ENCODE peak calls at places on chromosome 4, in eight cellular contexts. U, D, M, I, B, X, P and S are unnamed samples.

GRCh38 chr4:76306882-76307669 is 543 bp downstream of the STBD1 start:
- DNase-seq in U (no peak), D (no peak), M (peak), I (peak), B (peak), X (peak), P (peak), S (no peak)

GRCh38 chr4:136651278-136651667 is 881.0 kb downstream of the PCDH18 start:
- DNase-seq in U (no peak), D (no peak), M (no peak), I (peak), B (no peak), X (peak), P (no peak), S (no peak)

GRCh38 chr4:53436251-53436650 is 58.8 kb downstream of the FIP1L1 start:
- DNase-seq in U (no peak), D (no peak), M (no peak), I (no peak), B (no peak), X (no peak), P (peak), S (no peak)

GRCh38 chr4:88091378-88091777 is 67.1 kb downstream of the ABCG2 start:
- DNase-seq in U (no peak), D (no peak), M (no peak), I (no peak), B (no peak), X (peak), P (no peak), S (no peak)

GRCh38 chr4:81353861-81354260 is 117.8 kb downstream of the RASGEF1B start:
- DNase-seq in U (no peak), D (no peak), M (no peak), I (peak), B (peak), X (no peak), P (peak), S (no peak)

GRCh38 chr4:39124885-39125599 is 57.3 kb upstream of the WDR19 start:
- DNase-seq in U (no peak), D (no peak), M (no peak), I (no peak), B (no peak), X (no peak), P (no peak), S (peak)

GRCh38 chr4:5238106-5238505 is 186.8 kb downstream of the STK32B start:
- DNase-seq in U (no peak), D (no peak), M (no peak), I (peak), B (no peak), X (peak), P (peak), S (no peak)

GRCh38 chr4:156948738-156949137 is 22.9 kb downstream of the PDGFC start:
- DNase-seq in U (no peak), D (no peak), M (no peak), I (no peak), B (no peak), X (no peak), P (no peak), S (no peak)

GRCh38 chr4:162056947-162057346 is 106.9 kb downstream of the FSTL5 start:
- DNase-seq in U (no peak), D (no peak), M (peak), I (no peak), B (no peak), X (peak), P (no peak), S (no peak)

GRCh38 chr4:125515016-125515415 is 200.3 kb downstream of the FAT4 start:
- DNase-seq in U (no peak), D (no peak), M (no peak), I (no peak), B (no peak), X (peak), P (no peak), S (no peak)

GRCh38 chr4:152462047-152462446 is 73.8 kb downstream of the FBXW7 start:
- DNase-seq in U (peak), D (no peak), M (no peak), I (no peak), B (no peak), X (no peak), P (no peak), S (no peak)

GRCh38 chr4:1542516-1543320 is 136.5 kb upstream of the NKX1-1 start:
- DNase-seq in U (no peak), D (no peak), M (no peak), I (no peak), B (no peak), X (no peak), P (no peak), S (no peak)

GRCh38 chr4:54423066-54423465 is 194.0 kb downstream of the PDGFRA start:
- DNase-seq in U (no peak), D (no peak), M (no peak), I (peak), B (no peak), X (peak), P (peak), S (no peak)

GRCh38 chr4:19187104-19187503 is 1064.6 kb upstream of the SLIT2 start:
- DNase-seq in U (no peak), D (no peak), M (peak), I (peak), B (peak), X (peak), P (no peak), S (no peak)

GRCh38 chr4:1637580-1638271 is 46.4 kb downstream of the FAM53A start:
- DNase-seq in U (no peak), D (no peak), M (no peak), I (no peak), B (no peak), X (no peak), P (no peak), S (no peak)

GRCh38 chr4:168573870-168574269 is 77.0 kb downstream of the PALLD start:
- DNase-seq in U (no peak), D (no peak), M (no peak), I (no peak), B (no peak), X (no peak), P (no peak), S (no peak)

GRCh38 chr4:136558940-136559494 is 973.3 kb downstream of the PCDH18 start:
- DNase-seq in U (no peak), D (no peak), M (peak), I (no peak), B (no peak), X (no peak), P (no peak), S (no peak)

GRCh38 chr4:149371021-149371420 is 444.6 kb downstream of the IQCM start:
- DNase-seq in U (no peak), D (peak), M (peak), I (peak), B (peak), X (peak), P (peak), S (peak)

GRCh38 chr4:128288689-128289106 is 1.1 kb upstream of the PGRMC2 start:
- DNase-seq in U (peak), D (no peak), M (peak), I (peak), B (peak), X (peak), P (no peak), S (peak)

GRCh38 chr4:170323623-170324022 is 233.9 kb upstream of the AADAT start:
- DNase-seq in U (no peak), D (no peak), M (no peak), I (no peak), B (no peak), X (no peak), P (no peak), S (no peak)

GRCh38 chr4:673349-674091 is 556 bp downstream of the ATP5ME start:
- DNase-seq in U (no peak), D (no peak), M (no peak), I (no peak), B (peak), X (no peak), P (peak), S (peak)

GRCh38 chr4:1194028-1194900 is 21.9 kb upstream of the SPON2 start:
- DNase-seq in U (peak), D (no peak), M (no peak), I (peak), B (peak), X (no peak), P (no peak), S (no peak)

GRCh38 chr4:98794565-98795205 is 134.2 kb downstream of the EIF4E start:
- DNase-seq in U (no peak), D (no peak), M (peak), I (peak), B (peak), X (peak), P (peak), S (no peak)

GRCh38 chr4:68074397-68074796 is 55.3 kb downstream of the TMPRSS11F start:
- DNase-seq in U (no peak), D (no peak), M (peak), I (no peak), B (peak), X (peak), P (peak), S (peak)

GRCh38 chr4:21380861-21381260 is 567.7 kb downstream of the KCNIP4 start:
- DNase-seq in U (no peak), D (no peak), M (no peak), I (no peak), B (no peak), X (no peak), P (no peak), S (no peak)

GRCh38 chr4:74097631-74098550 is 1.1 kb downstream of the CXCL2 start:
- DNase-seq in U (no peak), D (no peak), M (no peak), I (no peak), B (no peak), X (no peak), P (peak), S (no peak)

GRCh38 chr4:158670975-158671664 is 567 bp downstream of the C4orf46 start:
- DNase-seq in U (peak), D (peak), M (peak), I (peak), B (peak), X (peak), P (peak), S (peak)

GRCh38 chr4:3389879-3390840 is 51.6 kb upstream of the HGFAC start:
- DNase-seq in U (no peak), D (no peak), M (peak), I (no peak), B (no peak), X (no peak), P (no peak), S (no peak)

GRCh38 chr4:152206185-152206584 is 329.7 kb downstream of the FBXW7 start:
- DNase-seq in U (no peak), D (no peak), M (peak), I (no peak), B (no peak), X (no peak), P (no peak), S (no peak)

GRCh38 chr4:26557164-26557563 is 26.7 kb upstream of the TBC1D19 start:
- DNase-seq in U (no peak), D (no peak), M (no peak), I (peak), B (no peak), X (peak), P (peak), S (no peak)

GRCh38 chr4:113398441-113399143 is 349.1 kb downstream of the ANK2 start:
- DNase-seq in U (no peak), D (no peak), M (peak), I (no peak), B (peak), X (no peak), P (no peak), S (peak)

GRCh38 chr4:113394730-113395530 is 345.5 kb downstream of the ANK2 start:
- DNase-seq in U (peak), D (peak), M (peak), I (peak), B (peak), X (peak), P (peak), S (peak)

GRCh38 chr4:113394108-113394729 is 344.8 kb downstream of the ANK2 start:
- DNase-seq in U (no peak), D (no peak), M (no peak), I (no peak), B (no peak), X (no peak), P (no peak), S (peak)

GRCh38 chr4:113397114-113397701 is 347.8 kb downstream of the ANK2 start:
- DNase-seq in U (no peak), D (no peak), M (no peak), I (peak), B (no peak), X (peak), P (peak), S (peak)
- H3K4me2 ChIP-seq in U (no peak), D (no peak), M (no peak), I (peak), B (no peak), X (peak), P (peak), S (no peak)

GRCh38 chr4:95059630-95060029 is 301.9 kb downstream of the BMPR1B start:
- DNase-seq in U (no peak), D (no peak), M (no peak), I (no peak), B (no peak), X (peak), P (no peak), S (no peak)

GRCh38 chr4:95066011-95066410 is 308.3 kb downstream of the BMPR1B start:
- DNase-seq in U (peak), D (no peak), M (no peak), I (no peak), B (no peak), X (no peak), P (no peak), S (no peak)

GRCh38 chr4:95061220-95061619 is 303.5 kb downstream of the BMPR1B start:
- DNase-seq in U (no peak), D (no peak), M (no peak), I (peak), B (no peak), X (peak), P (no peak), S (no peak)
- H3K27ac ChIP-seq in U (peak), D (no peak), M (no peak), I (no peak), B (no peak), X (no peak), P (no peak), S (no peak)

GRCh38 chr4:35539404-35540055 is 704.8 kb downstream of the ARAP2 start:
- DNase-seq in U (no peak), D (no peak), M (no peak), I (no peak), B (no peak), X (no peak), P (no peak), S (no peak)
- H3K9ac ChIP-seq in U (no peak), D (no peak), M (no peak), I (no peak), B (no peak), X (no peak), P (no peak), S (no peak)

DNA sequence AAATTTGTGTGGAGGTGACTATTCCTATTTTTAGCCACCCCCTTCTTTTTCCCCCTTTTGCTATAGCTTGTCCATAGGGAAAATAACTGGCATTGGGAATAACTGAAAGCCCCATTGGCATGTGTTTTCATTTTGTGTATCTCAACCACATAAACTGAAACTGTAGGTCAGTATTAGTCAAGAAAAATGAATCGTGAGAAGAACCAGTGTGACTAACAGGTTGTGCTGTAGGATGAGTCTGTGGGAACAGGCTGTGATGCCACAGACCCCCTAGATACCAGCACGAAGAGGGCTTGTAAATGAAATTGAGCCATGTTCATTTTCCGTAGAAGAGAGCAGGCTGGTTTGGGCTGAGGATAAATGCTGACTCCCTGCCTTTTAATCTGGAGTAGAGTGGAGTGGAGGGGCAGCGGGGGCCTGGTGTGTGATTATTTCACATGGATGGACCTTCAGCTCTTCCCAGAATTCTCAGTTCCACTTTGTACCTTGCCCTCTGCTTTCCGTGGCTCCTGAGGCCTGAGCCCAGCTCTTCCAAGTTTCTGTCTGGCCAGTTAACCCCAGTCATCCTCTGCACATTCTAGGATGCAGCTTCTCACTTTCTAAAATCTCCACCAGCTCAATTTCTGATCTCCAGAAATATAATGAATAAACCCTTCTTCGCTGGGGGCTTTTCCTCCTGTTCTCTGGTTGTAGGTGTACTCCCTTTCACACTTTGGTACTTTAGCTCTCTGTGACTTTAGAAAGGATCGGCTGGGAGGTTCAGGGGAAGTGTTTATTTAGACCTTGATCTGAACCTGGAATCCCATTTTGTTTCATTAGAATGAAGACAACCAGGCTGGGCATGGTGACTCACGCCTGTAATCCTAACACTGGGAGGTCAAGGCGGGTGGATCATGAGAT is 37.3 kb downstream of the DCUN1D4 start:
- DNase-seq in U (no peak), D (no peak), M (no peak), I (peak), B (no peak), X (no peak), P (peak), S (no peak)
- H3K4me2 ChIP-seq in U (no peak), D (no peak), M (no peak), I (no peak), B (no peak), X (no peak), P (no peak), S (no peak)

GRCh38 chr4:102589743-102590142 is 88.6 kb downstream of the NFKB1 start:
- DNase-seq in U (no peak), D (no peak), M (no peak), I (no peak), B (no peak), X (no peak), P (no peak), S (no peak)
- H3K27ac ChIP-seq in U (no peak), D (no peak), M (no peak), I (no peak), B (no peak), X (no peak), P (no peak), S (no peak)

GRCh38 chr4:15410750-15411149 is 17.1 kb upstream of the C1QTNF7 start:
- DNase-seq in U (peak), D (no peak), M (no peak), I (no peak), B (no peak), X (no peak), P (no peak), S (peak)

GRCh38 chr4:15414601-15415091 is 13.2 kb upstream of the C1QTNF7 start:
- DNase-seq in U (no peak), D (no peak), M (no peak), I (peak), B (no peak), X (peak), P (peak), S (no peak)

GRCh38 chr4:15413623-15414019 is 14.2 kb upstream of the C1QTNF7 start:
- DNase-seq in U (no peak), D (no peak), M (no peak), I (no peak), B (no peak), X (no peak), P (no peak), S (no peak)

GRCh38 chr4:15416357-15417327 is 11.2 kb upstream of the C1QTNF7 start:
- DNase-seq in U (no peak), D (no peak), M (no peak), I (no peak), B (no peak), X (no peak), P (no peak), S (no peak)

GRCh38 chr4:15413010-15413622 is 14.7 kb upstream of the C1QTNF7 start:
- DNase-seq in U (peak), D (no peak), M (no peak), I (no peak), B (no peak), X (no peak), P (no peak), S (no peak)
- H3K9ac ChIP-seq in U (no peak), D (no peak), M (no peak), I (no peak), B (no peak), X (no peak), P (no peak), S (no peak)

GRCh38 chr4:186659936-186660335 is 63.7 kb downstream of the FAT1 start:
- DNase-seq in U (no peak), D (no peak), M (no peak), I (no peak), B (no peak), X (no peak), P (no peak), S (no peak)
- H3K4me2 ChIP-seq in U (no peak), D (no peak), M (no peak), I (no peak), B (no peak), X (no peak), P (no peak), S (no peak)

GRCh38 chr4:145503486-145504072 is 21.9 kb downstream of the SMAD1 start:
- DNase-seq in U (no peak), D (no peak), M (no peak), I (no peak), B (no peak), X (no peak), P (no peak), S (no peak)

GRCh38 chr4:145505945-145506344 is 24.3 kb downstream of the SMAD1 start:
- DNase-seq in U (no peak), D (no peak), M (no peak), I (no peak), B (no peak), X (no peak), P (no peak), S (no peak)

GRCh38 chr4:145498430-145498829 is 16.8 kb downstream of the SMAD1 start:
- DNase-seq in U (no peak), D (no peak), M (no peak), I (no peak), B (no peak), X (no peak), P (no peak), S (no peak)

GRCh38 chr4:145501051-145501660 is 19.5 kb downstream of the SMAD1 start:
- DNase-seq in U (no peak), D (no peak), M (no peak), I (no peak), B (no peak), X (no peak), P (no peak), S (no peak)

DNA sequence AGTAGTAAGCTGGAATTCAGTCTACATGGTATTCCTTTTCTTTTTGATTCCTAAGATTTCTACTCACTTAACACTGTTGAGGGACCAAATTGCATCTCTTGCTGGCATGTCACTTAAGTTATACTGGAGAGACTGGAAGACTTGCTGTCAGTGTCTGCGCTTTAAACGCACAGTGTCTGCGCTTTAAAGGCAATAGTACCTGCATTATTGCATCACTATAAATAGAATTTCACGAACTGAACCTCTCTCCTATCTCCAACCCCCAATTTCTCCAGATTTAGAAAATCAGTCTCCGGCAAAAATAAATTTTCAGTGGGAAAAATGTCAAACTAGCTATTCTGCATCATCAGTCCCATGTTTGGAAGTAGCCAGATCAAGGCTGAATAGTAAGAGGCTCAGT is 21.2 kb downstream of the SMAD1 start:
- DNase-seq in U (no peak), D (no peak), M (no peak), I (no peak), B (no peak), X (no peak), P (no peak), S (no peak)
- H3K27ac ChIP-seq in U (no peak), D (no peak), M (no peak), I (no peak), B (no peak), X (no peak), P (no peak), S (no peak)

DNA sequence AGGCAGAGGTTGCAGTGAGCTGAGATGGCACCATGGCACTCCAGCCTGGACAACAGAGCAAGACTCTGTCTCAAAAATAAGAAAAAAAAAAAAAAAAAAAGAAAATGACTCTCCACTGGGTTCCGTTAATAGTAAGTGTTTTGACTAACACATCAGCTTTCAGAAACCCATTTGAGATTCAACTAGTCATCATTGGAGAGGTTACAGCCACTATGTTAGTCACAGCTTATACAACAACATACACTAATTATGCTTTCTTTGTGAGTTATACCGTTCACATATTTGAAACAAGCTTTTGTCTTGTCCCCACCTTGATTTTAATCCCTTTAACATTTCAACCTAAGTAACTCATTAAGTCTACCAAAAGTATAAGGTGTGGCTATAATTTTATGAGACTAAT is 48.2 kb downstream of the HADH start:
- DNase-seq in U (no peak), D (no peak), M (no peak), I (no peak), B (no peak), X (no peak), P (peak), S (no peak)
- H3K9ac ChIP-seq in U (no peak), D (no peak), M (no peak), I (no peak), B (no peak), X (no peak), P (no peak), S (no peak)